ENCODE peak calls at places on chromosome 13, in nine cellular contexts. W, D, Q, U, R, P, X, J and C are unnamed samples.

GRCh38 chr13:95697052-95697680 is 20.2 kb downstream of the DNAJC3 start:
- DNase-seq in U (no peak), X (no peak), P (no peak), R (no peak), Q (no peak), D (no peak), W (no peak), J (no peak), C (no peak)

GRCh38 chr13:26529441-26529840 is 28.0 kb upstream of the WASF3 start:
- DNase-seq in R (no peak), U (no peak), P (no peak), X (no peak), J (peak), W (peak), Q (peak), D (no peak), C (peak)

GRCh38 chr13:32001392-32001768 is 30.2 kb upstream of the FRY start:
- DNase-seq in Q (peak), R (no peak), X (no peak), P (no peak), W (peak), U (no peak), J (peak), D (peak), C (peak)

GRCh38 chr13:28321751-28322150 is 173.2 kb downstream of the FLT1 start:
- DNase-seq in P (no peak), U (no peak), D (no peak), X (no peak), W (peak), J (no peak), Q (no peak), R (no peak), C (no peak)

GRCh38 chr13:30711375-30711774 is 24.0 kb upstream of the ALOX5AP start:
- DNase-seq in Q (peak), R (no peak), D (no peak), J (peak), P (no peak), W (peak), X (no peak), U (no peak), C (peak)

GRCh38 chr13:30569901-30570576 is 47.7 kb upstream of the USPL1 start:
- DNase-seq in R (peak), X (no peak), Q (peak), W (peak), U (no peak), P (no peak), D (no peak), J (peak), C (peak)

GRCh38 chr13:35771898-35772297 is 295.4 kb upstream of the MAB21L1 start:
- DNase-seq in J (peak), U (no peak), X (no peak), D (no peak), P (no peak), R (no peak), W (peak), Q (no peak), C (peak)

GRCh38 chr13:24943136-24943535 is 152.8 kb upstream of the PABPC3 start:
- DNase-seq in D (no peak), P (no peak), X (no peak), U (no peak), W (no peak), Q (no peak), R (no peak), J (no peak), C (no peak)

GRCh38 chr13:47976325-47976724 is 24.7 kb downstream of the SUCLA2 start:
- DNase-seq in U (no peak), Q (no peak), W (no peak), J (peak), R (no peak), D (no peak), P (no peak), X (no peak), C (peak)

GRCh38 chr13:112615391-112615790 is 27.4 kb upstream of the TUBGCP3 start:
- DNase-seq in D (no peak), U (no peak), P (no peak), W (no peak), J (no peak), Q (no peak), R (no peak), X (peak), C (no peak)

GRCh38 chr13:36819811-36820140 is 754 bp downstream of the RFXAP start:
- DNase-seq in Q (peak), D (no peak), W (peak), J (peak), U (no peak), X (no peak), R (no peak), P (no peak), C (peak)

GRCh38 chr13:109881347-109881725 is 95.0 kb upstream of the IRS2 start:
- DNase-seq in R (no peak), P (no peak), U (no peak), Q (no peak), W (no peak), X (no peak), D (no peak), J (no peak), C (no peak)

GRCh38 chr13:20702945-20703784 is at the start of gene IL17D:
- DNase-seq in U (peak), D (peak), Q (no peak), P (no peak), X (peak), W (no peak), J (no peak), R (peak), C (no peak)

GRCh38 chr13:90912247-90912646 is 435.2 kb upstream of the MIR17HG start:
- DNase-seq in R (no peak), U (no peak), J (no peak), Q (no peak), W (no peak), D (no peak), X (no peak), P (no peak), C (no peak)

GRCh38 chr13:104143760-104144406 is 1077.7 kb upstream of the SLC10A2 start:
- DNase-seq in J (no peak), X (no peak), P (no peak), Q (no peak), D (no peak), W (no peak), R (no peak), U (no peak), C (no peak)

GRCh38 chr13:43316997-43317396 is 293.6 kb downstream of the DNAJC15 start:
- DNase-seq in J (peak), U (no peak), R (no peak), X (no peak), D (no peak), Q (no peak), W (peak), P (peak), C (peak)

DNA sequence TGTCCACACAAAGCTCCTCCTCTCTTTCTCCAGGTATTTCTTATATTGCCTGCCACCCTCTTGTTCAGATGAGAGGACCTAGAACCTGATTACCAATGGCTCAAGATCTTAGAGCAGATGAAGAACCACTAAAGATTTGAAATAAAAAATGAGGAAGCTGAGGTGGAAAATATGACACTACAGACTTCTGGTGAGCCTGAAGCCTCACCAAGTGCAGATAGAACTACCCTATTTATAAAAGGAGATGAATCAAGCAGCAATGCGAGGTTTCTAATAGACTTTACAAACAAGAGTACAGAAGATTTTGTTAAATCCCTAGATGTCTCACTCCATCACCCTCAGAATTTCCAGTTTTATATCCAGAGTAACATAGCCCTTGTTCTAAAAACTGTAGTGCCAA is 345.8 kb downstream of the TBC1D4 start:
- DNase-seq in U (no peak), D (no peak), X (no peak), P (no peak), Q (no peak), J (no peak), R (no peak), W (no peak), C (no peak)
- H3K4me3 ChIP-seq in U (no peak), D (no peak), X (no peak), P (no peak), Q (no peak), J (no peak), R (no peak), W (no peak), C (no peak)

GRCh38 chr13:39676315-39676876 is 20.9 kb downstream of the COG6 start:
- DNase-seq in W (peak), P (no peak), R (no peak), U (no peak), D (peak), J (peak), Q (peak), X (no peak), C (peak)
- TF ChIP-seq CTCF in W (peak), P (peak), R (peak), U (peak), D (peak), J (peak), Q (peak), X (peak), C (peak)

GRCh38 chr13:96963786-96964475 is 30.3 kb downstream of the OXGR1 start:
- DNase-seq in W (no peak), Q (no peak), D (no peak), R (no peak), P (no peak), U (no peak), X (no peak), J (no peak), C (no peak)

GRCh38 chr13:96958286-96958891 is 35.9 kb downstream of the OXGR1 start:
- DNase-seq in J (peak), X (no peak), R (no peak), W (peak), Q (peak), U (no peak), D (no peak), P (no peak), C (peak)

GRCh38 chr13:96960379-96960778 is 33.9 kb downstream of the OXGR1 start:
- DNase-seq in R (no peak), J (no peak), U (no peak), X (no peak), P (no peak), W (no peak), D (no peak), Q (no peak), C (no peak)
- H3K4me3 ChIP-seq in R (no peak), J (no peak), U (no peak), X (no peak), P (no peak), W (no peak), D (no peak), Q (no peak), C (no peak)

GRCh38 chr13:51047434-51048165 is 63.5 kb downstream of the C13orf42 start:
- DNase-seq in D (no peak), W (no peak), U (no peak), Q (no peak), P (no peak), X (no peak), J (no peak), R (no peak), C (no peak)
- TF ChIP-seq CTCF in D (no peak), W (no peak), U (no peak), Q (no peak), P (no peak), X (no peak), J (no peak), R (no peak), C (no peak)

GRCh38 chr13:80336335-80336734 is 4.6 kb downstream of the SPRY2 start:
- DNase-seq in Q (no peak), X (no peak), U (no peak), W (peak), P (no peak), R (no peak), J (peak), D (no peak), C (peak)
- H3K4me3 ChIP-seq in Q (peak), X (peak), U (peak), W (no peak), P (peak), R (peak), J (peak), D (no peak), C (peak)

GRCh38 chr13:38872693-38873092 is 117.9 kb downstream of the STOML3 start:
- DNase-seq in X (no peak), W (peak), Q (peak), U (no peak), R (no peak), P (peak), J (peak), D (no peak), C (peak)
- TF ChIP-seq CTCF in X (peak), W (peak), Q (peak), U (peak), R (peak), P (peak), J (peak), D (peak), C (peak)

GRCh38 chr13:77696863-77697207 is 652 bp upstream of the SLAIN1 start:
- DNase-seq in P (no peak), U (no peak), W (no peak), X (no peak), R (no peak), Q (no peak), D (no peak), J (no peak), C (no peak)
- H3K4me3 ChIP-seq in P (peak), U (peak), W (no peak), X (peak), R (peak), Q (peak), D (peak), J (no peak), C (no peak)